ENCODE peak calls at places on chromosomes 2 and 18, in seven cellular contexts. F, N, L, E, Q, U and X are unnamed samples.

GRCh38 chr2:3667151-3667631 is 9.2 kb downstream of the ALLC start:
- DNase-seq in L (peak), Q (no peak), U (no peak), N (no peak), F (no peak), E (no peak), X (no peak)

GRCh38 chr18:30814446-30814845 is 228.1 kb downstream of the DSC3 start:
- DNase-seq in N (no peak), L (peak), Q (no peak), F (no peak), U (no peak), E (no peak), X (no peak)

GRCh38 chr2:34241905-34242740 is 643.0 kb upstream of the FAM98A start:
- DNase-seq in N (no peak), U (no peak), E (no peak), L (no peak), Q (no peak), F (no peak), X (no peak)

GRCh38 chr2:200860092-200860795 is 4.2 kb downstream of the CLK1 start:
- DNase-seq in L (no peak), N (no peak), Q (no peak), F (no peak), E (peak), U (no peak), X (no peak)

GRCh38 chr18:7370375-7370774 is 139.5 kb downstream of the LRRC30 start:
- DNase-seq in F (no peak), U (no peak), E (no peak), Q (no peak), N (no peak), L (peak), X (no peak)

GRCh38 chr2:189002079-189002478 is 27.9 kb downstream of the COL3A1 start:
- DNase-seq in Q (no peak), U (peak), N (no peak), F (no peak), L (peak), E (no peak), X (no peak)

GRCh38 chr2:24124003-24124585 is 825 bp downstream of the FAM228B start:
- DNase-seq in E (no peak), U (no peak), N (no peak), Q (no peak), L (peak), F (peak), X (no peak)

GRCh38 chr18:68035709-68036522 is 519.4 kb upstream of the DSEL start:
- DNase-seq in L (no peak), Q (no peak), F (no peak), U (no peak), E (no peak), N (no peak), X (no peak)

GRCh38 chr18:55522011-55522410 is 66.0 kb downstream of the TCF4 start:
- DNase-seq in Q (no peak), E (no peak), F (no peak), U (no peak), L (peak), N (peak), X (no peak)

GRCh38 chr2:3461781-3462492 is 57.4 kb downstream of the ADI1 start:
- DNase-seq in U (peak), E (peak), N (peak), F (peak), L (peak), Q (no peak), X (peak)

GRCh38 chr2:98805412-98806265 is 74.7 kb upstream of the MGAT4A start:
- DNase-seq in Q (peak), L (no peak), F (no peak), U (peak), N (no peak), E (no peak), X (peak)

GRCh38 chr18:35697869-35698268 is 116.3 kb downstream of the GALNT1 start:
- DNase-seq in F (no peak), L (no peak), E (no peak), U (no peak), Q (no peak), N (no peak), X (no peak)